ENCODE peak calls at places on chromosomes 3 and 15, in nine cellular contexts. L is right atrium auricular region; S is ovary; Z is mammary epithelial cell; B is tibial artery; R is Peyer's patch; O is IMR-90; H is CD8-positive, alpha-beta memory T cell; A is MM.1S. D is an unnamed sample.

GRCh38 chr3:13316603-13317002 is 103.5 kb downstream of the NUP210 start:
- DNase-seq in L (no peak), S (no peak), Z (no peak), B (no peak), R (no peak), O (no peak), H (no peak), A (no peak), D (no peak)

GRCh38 chr15:58066042-58066867 is 744 bp upstream of the ALDH1A2 start:
- DNase-seq in L (peak; percentile 67), S (peak; percentile 88), Z (peak; percentile 43), B (peak; percentile 30), R (peak; percentile 71), O (peak; percentile 4), H (peak; percentile 3), A (peak; percentile 32), D (peak; percentile 12)

GRCh38 chr3:45774581-45775505 is 21.5 kb downstream of the SLC6A20 start:
- DNase-seq in L (no peak), S (no peak), Z (no peak), B (no peak), R (peak; percentile 38), O (no peak), H (no peak), A (no peak), D (no peak)

GRCh38 chr15:83106994-83107840 is at the start of gene TM6SF1:
- DNase-seq in L (no peak), S (no peak), Z (no peak), B (no peak), R (no peak), O (no peak), H (no peak), A (no peak), D (no peak)

GRCh38 chr15:80703965-80704364 is 8.9 kb downstream of the ABHD17C start:
- DNase-seq in L (no peak), S (no peak), Z (no peak), B (no peak), R (no peak), O (no peak), H (no peak), A (no peak), D (no peak)

GRCh38 chr3:135078283-135078682 is 283.2 kb downstream of the EPHB1 start:
- DNase-seq in L (no peak), S (no peak), Z (no peak), B (no peak), R (no peak), O (no peak), H (no peak), A (no peak), D (no peak)

GRCh38 chr3:120661963-120662347 is 20.1 kb downstream of the HGD start:
- DNase-seq in L (no peak), S (no peak), Z (no peak), B (no peak), R (no peak), O (no peak), H (no peak), A (no peak), D (no peak)

GRCh38 chr3:39166134-39166710 is 12.8 kb upstream of the CSRNP1 start:
- DNase-seq in L (no peak), S (no peak), Z (peak; percentile 79), B (no peak), R (peak; percentile 53), O (peak; percentile 94), H (no peak), A (no peak), D (no peak)

GRCh38 chr3:132399054-132399929 is 18.0 kb upstream of the DNAJC13 start:
- DNase-seq in L (no peak), S (no peak), Z (peak; percentile 47), B (no peak), R (peak; percentile 55), O (peak; percentile 68), H (no peak), A (peak; percentile 54), D (peak; percentile 19)

GRCh38 chr3:24154003-24154695 is 209.1 kb downstream of the NR1D2 start:
- DNase-seq in L (no peak), S (no peak), Z (no peak), B (no peak), R (no peak), O (no peak), H (no peak), A (no peak), D (no peak)

GRCh38 chr15:62985768-62986167 is 56.8 kb upstream of the TPM1 start:
- DNase-seq in L (no peak), S (no peak), Z (no peak), B (no peak), R (no peak), O (peak; percentile 81), H (no peak), A (no peak), D (no peak)
- H3K27ac ChIP-seq in L (no peak overlapping the region), S (no peak overlapping the region), Z (no peak overlapping the region), B (no peak overlapping the region), R (no peak overlapping the region), O (no peak overlapping the region), H (no peak overlapping the region), A (no peak overlapping the region), D (no peak overlapping the region)

GRCh38 chr15:32704343-32705076 is 13.3 kb upstream of the GREM1 start:
- DNase-seq in L (no peak), S (no peak), Z (no peak), B (no peak), R (no peak), O (peak; percentile 58), H (no peak), A (no peak), D (no peak)

GRCh38 chr15:32701863-32702262 is 15.9 kb upstream of the GREM1 start:
- DNase-seq in L (no peak), S (no peak), Z (no peak), B (no peak), R (no peak), O (peak; percentile 30), H (no peak), A (no peak), D (no peak)

GRCh38 chr15:32694222-32694983 is 23.4 kb upstream of the GREM1 start:
- DNase-seq in L (no peak), S (no peak), Z (no peak), B (no peak), R (no peak), O (no peak), H (no peak), A (no peak), D (no peak)

GRCh38 chr15:32700501-32701150 is 17.2 kb upstream of the GREM1 start:
- DNase-seq in L (no peak), S (no peak), Z (no peak), B (no peak), R (no peak), O (no peak), H (no peak), A (no peak), D (no peak)

DNA sequence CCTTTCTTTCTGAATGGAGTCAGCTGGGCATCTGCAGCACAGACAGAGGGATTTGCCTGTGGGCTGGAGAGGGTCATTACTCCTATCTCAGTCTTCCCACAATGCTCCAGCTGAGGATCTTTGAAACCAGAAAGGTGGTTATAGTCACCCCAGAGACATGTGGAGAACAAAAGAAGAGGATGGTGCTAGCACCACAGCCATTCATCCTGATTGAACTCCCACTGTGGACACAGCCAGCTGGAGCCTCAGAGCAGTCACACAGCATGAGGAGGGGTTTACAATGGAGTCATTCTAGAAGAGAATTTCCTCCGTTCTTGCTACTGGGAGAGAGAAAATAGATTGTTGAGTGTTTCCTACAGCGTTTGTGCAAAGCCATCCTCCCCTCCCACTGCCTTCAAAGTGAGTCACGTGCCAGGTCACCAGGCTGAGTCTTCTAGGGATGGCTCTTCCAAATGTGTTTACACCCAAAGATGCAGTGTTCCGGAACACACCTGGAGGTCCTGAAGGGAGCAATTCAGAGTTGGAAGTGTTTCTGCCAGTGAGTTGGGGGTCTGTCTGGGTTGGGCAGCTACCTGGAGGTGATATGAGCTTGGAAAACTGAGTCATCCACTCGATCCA is 18.9 kb upstream of the GREM1 start:
- DNase-seq in L (no peak), S (no peak), Z (no peak), B (no peak), R (no peak), O (peak; percentile 29), H (no peak), A (no peak), D (no peak)
- H3K4me1 ChIP-seq in L (no peaks in the 10 kb centered on the region), S (no peaks in the 10 kb centered on the region), Z (no peaks in the 10 kb centered on the region), B (no peaks in the 10 kb centered on the region), R (no peaks in the 10 kb centered on the region), O (no peaks in the 10 kb centered on the region), H (no peaks in the 10 kb centered on the region), A (no peaks in the 10 kb centered on the region), D (no peaks in the 10 kb centered on the region)

GRCh38 chr3:194486540-194487288 is at the start of gene ATP13A3:
- DNase-seq in L (peak; percentile 90), S (peak; percentile 92), Z (peak; percentile 85), B (peak; percentile 88), R (peak; percentile 95), O (peak; percentile 88), H (peak; percentile 87), A (peak; percentile 97), D (peak; percentile 94)

GRCh38 chr3:194485876-194486539 is 794 bp downstream of the ATP13A3 start:
- DNase-seq in L (peak; percentile 59), S (peak; percentile 71), Z (no peak), B (peak; percentile 31), R (peak; percentile 66), O (peak; percentile 31), H (peak; percentile 59), A (peak; percentile 54), D (peak; percentile 53)

GRCh38 chr3:194489736-194490612 is 3.2 kb upstream of the ATP13A3 start:
- DNase-seq in L (peak; percentile 55), S (no peak), Z (no peak), B (no peak), R (no peak), O (peak; percentile 62), H (no peak), A (no peak), D (no peak)

GRCh38 chr3:194487289-194488006 is 646 bp upstream of the ATP13A3 start:
- DNase-seq in L (peak; percentile 76), S (peak; percentile 59), Z (no peak), B (peak; percentile 75), R (peak; percentile 65), O (no peak), H (peak; percentile 27), A (peak; percentile 47), D (no peak)

DNA sequence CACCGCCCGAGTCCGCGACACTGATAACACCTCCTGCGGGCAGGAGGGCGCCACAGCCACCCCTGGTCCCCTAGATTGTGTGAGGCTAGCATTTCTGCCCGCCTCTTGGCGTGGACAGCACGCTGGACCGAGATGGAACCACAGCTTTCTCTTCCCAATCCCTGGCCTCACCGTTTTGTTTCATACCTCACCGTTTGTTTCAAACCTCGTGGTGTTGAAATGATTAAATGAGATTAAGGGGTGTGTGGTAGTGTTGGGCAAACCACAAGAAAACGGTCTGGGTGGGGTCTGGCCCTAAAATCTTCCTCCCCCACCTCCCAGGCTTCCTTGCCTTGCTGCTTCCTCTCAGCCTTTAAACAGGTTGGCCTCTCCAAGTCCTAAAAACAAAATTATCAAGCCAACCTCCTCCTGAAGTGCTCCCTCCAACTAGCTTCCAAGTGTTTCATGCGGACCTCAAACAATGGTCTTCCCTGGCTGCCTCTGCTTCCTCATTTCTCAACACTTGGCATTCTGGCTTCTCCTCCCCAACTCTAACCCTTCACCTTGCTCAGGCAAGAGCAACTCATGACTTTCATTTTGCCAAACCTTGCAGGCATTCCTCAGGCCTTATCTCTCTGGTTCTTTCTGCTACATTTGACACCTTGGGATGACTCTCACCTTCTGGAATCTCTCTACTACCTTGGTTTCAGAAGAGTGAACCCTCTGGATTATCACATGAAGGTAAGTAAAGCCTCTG is 1.4 kb upstream of the ATP13A3 start:
- DNase-seq in L (peak; percentile 59), S (no peak), Z (peak; percentile 69), B (no peak), R (no peak), O (no peak), H (no peak), A (no peak), D (peak; percentile 14)
- H3K27ac ChIP-seq in L (peak overlapping the region; percentile 91), S (no peak overlapping the region), Z (peak overlapping the region; percentile 75), B (peak overlapping the region; percentile 95), R (peak overlapping the region; percentile 90), O (peak overlapping the region; percentile 44), H (peak overlapping the region; percentile 71), A (peak overlapping the region; percentile 33), D (peak overlapping the region; percentile 51)

GRCh38 chr3:177426151-177426904 is 229.0 kb upstream of the TBL1XR1 start:
- DNase-seq in L (no peak), S (no peak), Z (no peak), B (no peak), R (no peak), O (no peak), H (no peak), A (no peak), D (no peak)
- H3K4me1 ChIP-seq in L (no peaks in the 10 kb centered on the region), S (no peaks in the 10 kb centered on the region), Z (peaks cover 7% of the 10 kb centered on the region), B (peaks cover 1% of the 10 kb centered on the region), R (peaks cover 5% of the 10 kb centered on the region), O (no peaks in the 10 kb centered on the region), H (peaks cover 22% of the 10 kb centered on the region), A (peaks cover 24% of the 10 kb centered on the region), D (peaks cover 39% of the 10 kb centered on the region)

D was measured in CD4-positive, alpha-beta memory T cell.